ENCODE peak calls at places on chromosomes 12 and 14, in ten cellular contexts. One of them, this sample, is unnamed. For H3K36me3, the result is how much of the 10 kb centered on the place peaks cover.

GRCh38 chr12:48956279-48957140 is 777 bp downstream of the ARF3 start:
- DNase-seq in left ventricle myocardium inferior: peak
- DNase-seq in Caco-2: peak
- DNase-seq in heart right ventricle: peak
- DNase-seq in breast epithelium: peak
- DNase-seq in PC-9: peak
- DNase-seq in neural progenitor cell: peak
- DNase-seq in HAP-1: peak
- DNase-seq in OCI-LY7: peak
- DNase-seq in CD4-positive, CD25-positive, alpha-beta regulatory T cell: no peak
- DNase-seq in this sample: peak

GRCh38 chr12:33061844-33062243 is 165.3 kb upstream of the PKP2 start:
- DNase-seq in left ventricle myocardium inferior: no peak
- DNase-seq in Caco-2: no peak
- DNase-seq in heart right ventricle: no peak
- DNase-seq in breast epithelium: no peak
- DNase-seq in PC-9: no peak
- DNase-seq in neural progenitor cell: no peak
- DNase-seq in HAP-1: no peak
- DNase-seq in OCI-LY7: no peak
- DNase-seq in CD4-positive, CD25-positive, alpha-beta regulatory T cell: no peak
- DNase-seq in this sample: no peak

GRCh38 chr14:68666899-68667298 is 126.0 kb downstream of the ZFP36L1 start:
- DNase-seq in left ventricle myocardium inferior: no peak
- DNase-seq in Caco-2: no peak
- DNase-seq in heart right ventricle: no peak
- DNase-seq in breast epithelium: no peak
- DNase-seq in PC-9: no peak
- DNase-seq in neural progenitor cell: no peak
- DNase-seq in HAP-1: no peak
- DNase-seq in OCI-LY7: no peak
- DNase-seq in CD4-positive, CD25-positive, alpha-beta regulatory T cell: no peak
- DNase-seq in this sample: no peak

GRCh38 chr14:75645051-75645450 is 15.6 kb downstream of the ERG28 start:
- DNase-seq in left ventricle myocardium inferior: no peak
- DNase-seq in Caco-2: no peak
- DNase-seq in heart right ventricle: no peak
- DNase-seq in breast epithelium: no peak
- DNase-seq in PC-9: no peak
- DNase-seq in neural progenitor cell: no peak
- DNase-seq in HAP-1: no peak
- DNase-seq in OCI-LY7: no peak
- DNase-seq in CD4-positive, CD25-positive, alpha-beta regulatory T cell: no peak
- DNase-seq in this sample: no peak

GRCh38 chr12:47885012-47885501 is 19.7 kb downstream of the VDR start:
- DNase-seq in left ventricle myocardium inferior: no peak
- DNase-seq in Caco-2: no peak
- DNase-seq in heart right ventricle: no peak
- DNase-seq in breast epithelium: no peak
- DNase-seq in PC-9: no peak
- DNase-seq in neural progenitor cell: no peak
- DNase-seq in HAP-1: no peak
- DNase-seq in OCI-LY7: no peak
- DNase-seq in CD4-positive, CD25-positive, alpha-beta regulatory T cell: peak
- DNase-seq in this sample: no peak

GRCh38 chr12:56933826-56934625 is at the start of gene SDR9C7:
- DNase-seq in left ventricle myocardium inferior: no peak
- DNase-seq in Caco-2: no peak
- DNase-seq in heart right ventricle: no peak
- DNase-seq in breast epithelium: no peak
- DNase-seq in PC-9: no peak
- DNase-seq in neural progenitor cell: no peak
- DNase-seq in HAP-1: no peak
- DNase-seq in OCI-LY7: no peak
- DNase-seq in CD4-positive, CD25-positive, alpha-beta regulatory T cell: no peak
- DNase-seq in this sample: no peak

GRCh38 chr14:60845523-60845922 is 111.0 kb downstream of the MNAT1 start:
- DNase-seq in left ventricle myocardium inferior: no peak
- DNase-seq in Caco-2: no peak
- DNase-seq in heart right ventricle: no peak
- DNase-seq in breast epithelium: no peak
- DNase-seq in PC-9: no peak
- DNase-seq in neural progenitor cell: no peak
- DNase-seq in HAP-1: no peak
- DNase-seq in OCI-LY7: peak
- DNase-seq in CD4-positive, CD25-positive, alpha-beta regulatory T cell: no peak
- DNase-seq in this sample: no peak

GRCh38 chr12:94965982-94966381 is 37.5 kb downstream of the NDUFA12 start:
- DNase-seq in left ventricle myocardium inferior: no peak
- DNase-seq in Caco-2: no peak
- DNase-seq in heart right ventricle: no peak
- DNase-seq in breast epithelium: no peak
- DNase-seq in PC-9: no peak
- DNase-seq in neural progenitor cell: no peak
- DNase-seq in HAP-1: no peak
- DNase-seq in OCI-LY7: no peak
- DNase-seq in CD4-positive, CD25-positive, alpha-beta regulatory T cell: no peak
- DNase-seq in this sample: no peak

GRCh38 chr14:24235804-24236688 is 3.3 kb downstream of the GMPR2 start:
- DNase-seq in left ventricle myocardium inferior: no peak
- DNase-seq in Caco-2: no peak
- DNase-seq in heart right ventricle: no peak
- DNase-seq in breast epithelium: no peak
- DNase-seq in PC-9: no peak
- DNase-seq in neural progenitor cell: no peak
- DNase-seq in HAP-1: no peak
- DNase-seq in OCI-LY7: no peak
- DNase-seq in CD4-positive, CD25-positive, alpha-beta regulatory T cell: no peak
- DNase-seq in this sample: no peak

GRCh38 chr12:46124132-46124847 is 133.9 kb upstream of the SCAF11 start:
- DNase-seq in left ventricle myocardium inferior: no peak
- DNase-seq in Caco-2: no peak
- DNase-seq in heart right ventricle: no peak
- DNase-seq in breast epithelium: no peak
- DNase-seq in PC-9: no peak
- DNase-seq in neural progenitor cell: no peak
- DNase-seq in HAP-1: no peak
- DNase-seq in OCI-LY7: no peak
- DNase-seq in CD4-positive, CD25-positive, alpha-beta regulatory T cell: no peak
- DNase-seq in this sample: no peak

GRCh38 chr12:121774968-121775474 is 18.5 kb downstream of the RHOF start:
- DNase-seq in left ventricle myocardium inferior: no peak
- DNase-seq in Caco-2: peak
- DNase-seq in heart right ventricle: no peak
- DNase-seq in breast epithelium: no peak
- DNase-seq in PC-9: peak
- DNase-seq in neural progenitor cell: peak
- DNase-seq in HAP-1: no peak
- DNase-seq in OCI-LY7: no peak
- DNase-seq in CD4-positive, CD25-positive, alpha-beta regulatory T cell: no peak
- DNase-seq in this sample: no peak

GRCh38 chr12:105279460-105280056 is 43.6 kb upstream of the APPL2 start:
- DNase-seq in left ventricle myocardium inferior: no peak
- DNase-seq in Caco-2: no peak
- DNase-seq in heart right ventricle: no peak
- DNase-seq in breast epithelium: no peak
- DNase-seq in PC-9: no peak
- DNase-seq in neural progenitor cell: peak
- DNase-seq in HAP-1: peak
- DNase-seq in OCI-LY7: peak
- DNase-seq in CD4-positive, CD25-positive, alpha-beta regulatory T cell: peak
- DNase-seq in this sample: no peak

GRCh38 chr12:115232455-115233156 is 548.6 kb upstream of the TBX3 start:
- DNase-seq in left ventricle myocardium inferior: no peak
- DNase-seq in Caco-2: no peak
- DNase-seq in heart right ventricle: no peak
- DNase-seq in breast epithelium: no peak
- DNase-seq in PC-9: no peak
- DNase-seq in neural progenitor cell: no peak
- DNase-seq in HAP-1: no peak
- DNase-seq in OCI-LY7: no peak
- DNase-seq in CD4-positive, CD25-positive, alpha-beta regulatory T cell: no peak
- DNase-seq in this sample: no peak

GRCh38 chr12:27344246-27344645 is 11.6 kb downstream of the BMAL2 start:
- DNase-seq in left ventricle myocardium inferior: no peak
- DNase-seq in Caco-2: no peak
- DNase-seq in heart right ventricle: no peak
- DNase-seq in breast epithelium: no peak
- DNase-seq in PC-9: peak
- DNase-seq in neural progenitor cell: no peak
- DNase-seq in HAP-1: no peak
- DNase-seq in OCI-LY7: no peak
- DNase-seq in CD4-positive, CD25-positive, alpha-beta regulatory T cell: no peak
- DNase-seq in this sample: no peak

GRCh38 chr14:104715871-104716270 is 8.2 kb upstream of the ADSS1 start:
- DNase-seq in left ventricle myocardium inferior: no peak
- DNase-seq in Caco-2: no peak
- DNase-seq in heart right ventricle: no peak
- DNase-seq in breast epithelium: no peak
- DNase-seq in PC-9: no peak
- DNase-seq in neural progenitor cell: no peak
- DNase-seq in HAP-1: no peak
- DNase-seq in OCI-LY7: no peak
- DNase-seq in CD4-positive, CD25-positive, alpha-beta regulatory T cell: no peak
- DNase-seq in this sample: no peak
- H3K36me3 ChIP-seq in left ventricle myocardium inferior: half or more
- H3K36me3 ChIP-seq in Caco-2: under half
- H3K36me3 ChIP-seq in heart right ventricle: under half
- H3K36me3 ChIP-seq in breast epithelium: under half
- H3K36me3 ChIP-seq in PC-9: under half
- H3K36me3 ChIP-seq in neural progenitor cell: under half
- H3K36me3 ChIP-seq in HAP-1: under half
- H3K36me3 ChIP-seq in OCI-LY7: under half
- H3K36me3 ChIP-seq in CD4-positive, CD25-positive, alpha-beta regulatory T cell: under half
- H3K36me3 ChIP-seq in this sample: under half

DNA sequence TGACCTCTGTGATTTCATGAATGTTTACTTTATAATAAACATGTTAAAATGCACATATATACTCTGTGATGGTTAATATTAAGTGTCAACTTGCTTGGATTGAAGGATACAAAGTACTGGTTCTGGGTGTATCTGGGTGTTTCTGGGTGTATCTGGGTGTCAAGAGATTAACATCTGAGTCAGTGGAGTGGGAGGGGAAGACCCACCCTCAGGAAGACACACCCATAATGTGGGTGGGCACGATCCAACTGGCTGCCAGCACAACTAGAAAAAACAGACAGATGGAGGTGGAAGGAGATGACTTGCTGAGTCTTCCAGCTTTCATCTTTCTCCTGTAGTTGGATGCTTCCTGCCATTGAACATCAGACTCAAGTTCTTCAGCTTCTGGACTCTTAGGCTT is 11.9 kb downstream of the NUP37 start:
- DNase-seq in left ventricle myocardium inferior: no peak
- DNase-seq in Caco-2: no peak
- DNase-seq in heart right ventricle: no peak
- DNase-seq in breast epithelium: no peak
- DNase-seq in PC-9: no peak
- DNase-seq in neural progenitor cell: no peak
- DNase-seq in HAP-1: no peak
- DNase-seq in OCI-LY7: no peak
- DNase-seq in CD4-positive, CD25-positive, alpha-beta regulatory T cell: no peak
- DNase-seq in this sample: no peak
- H3K36me3 ChIP-seq in left ventricle myocardium inferior: half or more
- H3K36me3 ChIP-seq in Caco-2: under half
- H3K36me3 ChIP-seq in heart right ventricle: under half
- H3K36me3 ChIP-seq in breast epithelium: under half
- H3K36me3 ChIP-seq in PC-9: under half
- H3K36me3 ChIP-seq in neural progenitor cell: under half
- H3K36me3 ChIP-seq in HAP-1: half or more
- H3K36me3 ChIP-seq in OCI-LY7: half or more
- H3K36me3 ChIP-seq in CD4-positive, CD25-positive, alpha-beta regulatory T cell: half or more
- H3K36me3 ChIP-seq in this sample: under half

GRCh38 chr12:107731376-107731775 is 29.6 kb downstream of the PRDM4 start:
- DNase-seq in left ventricle myocardium inferior: no peak
- DNase-seq in Caco-2: no peak
- DNase-seq in heart right ventricle: no peak
- DNase-seq in breast epithelium: no peak
- DNase-seq in PC-9: peak
- DNase-seq in neural progenitor cell: no peak
- DNase-seq in HAP-1: no peak
- DNase-seq in OCI-LY7: peak
- DNase-seq in CD4-positive, CD25-positive, alpha-beta regulatory T cell: no peak
- DNase-seq in this sample: no peak

GRCh38 chr12:107730942-107731341 is 30.0 kb downstream of the PRDM4 start:
- DNase-seq in left ventricle myocardium inferior: no peak
- DNase-seq in Caco-2: no peak
- DNase-seq in heart right ventricle: no peak
- DNase-seq in breast epithelium: no peak
- DNase-seq in PC-9: no peak
- DNase-seq in neural progenitor cell: no peak
- DNase-seq in HAP-1: no peak
- DNase-seq in OCI-LY7: no peak
- DNase-seq in CD4-positive, CD25-positive, alpha-beta regulatory T cell: no peak
- DNase-seq in this sample: no peak

GRCh38 chr12:107734139-107734538 is 26.8 kb downstream of the PRDM4 start:
- DNase-seq in left ventricle myocardium inferior: no peak
- DNase-seq in Caco-2: no peak
- DNase-seq in heart right ventricle: no peak
- DNase-seq in breast epithelium: no peak
- DNase-seq in PC-9: no peak
- DNase-seq in neural progenitor cell: no peak
- DNase-seq in HAP-1: no peak
- DNase-seq in OCI-LY7: no peak
- DNase-seq in CD4-positive, CD25-positive, alpha-beta regulatory T cell: no peak
- DNase-seq in this sample: no peak

GRCh38 chr12:107732365-107732764 is 28.6 kb downstream of the PRDM4 start:
- DNase-seq in left ventricle myocardium inferior: no peak
- DNase-seq in Caco-2: no peak
- DNase-seq in heart right ventricle: no peak
- DNase-seq in breast epithelium: no peak
- DNase-seq in PC-9: no peak
- DNase-seq in neural progenitor cell: no peak
- DNase-seq in HAP-1: no peak
- DNase-seq in OCI-LY7: no peak
- DNase-seq in CD4-positive, CD25-positive, alpha-beta regulatory T cell: no peak
- DNase-seq in this sample: no peak

DNA sequence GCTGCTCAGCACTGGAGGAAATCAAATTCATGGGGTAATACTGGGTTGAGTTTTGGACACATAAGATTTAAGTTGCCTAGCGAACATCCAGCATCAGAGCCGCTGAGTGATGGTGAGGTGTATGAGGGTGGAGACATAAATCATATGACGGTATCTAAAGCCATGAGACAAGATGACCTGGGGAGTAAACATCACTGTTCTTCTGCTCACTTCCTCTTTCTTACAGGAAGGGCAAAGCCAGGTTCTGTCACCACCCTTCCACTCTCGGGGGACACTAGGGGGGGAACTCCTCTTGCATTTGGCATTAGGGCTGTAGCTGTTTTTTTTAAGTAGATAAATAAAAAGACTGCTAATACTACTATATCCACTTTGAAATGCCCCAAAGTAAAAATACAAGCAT is 24.0 kb downstream of the PRDM4 start:
- DNase-seq in left ventricle myocardium inferior: no peak
- DNase-seq in Caco-2: no peak
- DNase-seq in heart right ventricle: no peak
- DNase-seq in breast epithelium: no peak
- DNase-seq in PC-9: no peak
- DNase-seq in neural progenitor cell: no peak
- DNase-seq in HAP-1: no peak
- DNase-seq in OCI-LY7: peak
- DNase-seq in CD4-positive, CD25-positive, alpha-beta regulatory T cell: no peak
- DNase-seq in this sample: no peak
- H3K36me3 ChIP-seq in left ventricle myocardium inferior: half or more
- H3K36me3 ChIP-seq in Caco-2: under half
- H3K36me3 ChIP-seq in heart right ventricle: under half
- H3K36me3 ChIP-seq in breast epithelium: under half
- H3K36me3 ChIP-seq in PC-9: under half
- H3K36me3 ChIP-seq in neural progenitor cell: under half
- H3K36me3 ChIP-seq in HAP-1: half or more
- H3K36me3 ChIP-seq in OCI-LY7: half or more
- H3K36me3 ChIP-seq in CD4-positive, CD25-positive, alpha-beta regulatory T cell: half or more
- H3K36me3 ChIP-seq in this sample: under half

GRCh38 chr12:124338876-124339603 is 44.1 kb downstream of the RFLNA start:
- DNase-seq in left ventricle myocardium inferior: no peak
- DNase-seq in Caco-2: no peak
- DNase-seq in heart right ventricle: no peak
- DNase-seq in breast epithelium: no peak
- DNase-seq in PC-9: no peak
- DNase-seq in neural progenitor cell: no peak
- DNase-seq in HAP-1: no peak
- DNase-seq in OCI-LY7: no peak
- DNase-seq in CD4-positive, CD25-positive, alpha-beta regulatory T cell: no peak
- DNase-seq in this sample: no peak
- H3K36me3 ChIP-seq in left ventricle myocardium inferior: half or more
- H3K36me3 ChIP-seq in Caco-2: under half
- H3K36me3 ChIP-seq in heart right ventricle: under half
- H3K36me3 ChIP-seq in breast epithelium: under half
- H3K36me3 ChIP-seq in PC-9: under half
- H3K36me3 ChIP-seq in neural progenitor cell: under half
- H3K36me3 ChIP-seq in HAP-1: under half
- H3K36me3 ChIP-seq in OCI-LY7: under half
- H3K36me3 ChIP-seq in CD4-positive, CD25-positive, alpha-beta regulatory T cell: half or more
- H3K36me3 ChIP-seq in this sample: half or more

This sample was measured in tibial nerve.